ENCODE peak calls at places on chromosomes 3 and 15, in four cellular contexts. B is IMR-90; J is CD4-positive, CD25-positive, alpha-beta regulatory T cell; H is testis. T is an unnamed sample.

GRCh38 chr3:127629462-127630403 is 748 bp downstream of the PODXL2 start:
- DNase-seq in B (no peak), J (peak; percentile 41), H (no peak), T (peak; percentile 34)

GRCh38 chr3:129794319-129795201 is 99.0 kb downstream of the TMCC1 start:
- DNase-seq in B (no peak), J (no peak), H (peak; percentile 31), T (peak; percentile 39)

GRCh38 chr3:32176989-32177701 is 61.3 kb upstream of the CMTM8 start:
- DNase-seq in B (peak; percentile 37), J (peak; percentile 74), H (peak; percentile 62), T (no peak)

GRCh38 chr3:25856902-25857518 is 67.1 kb downstream of the OXSM start:
- DNase-seq in B (peak; percentile 67), J (peak; percentile 49), H (no peak), T (no peak)

GRCh38 chr3:96071107-96071506 is 743.3 kb upstream of the EPHA6 start:
- DNase-seq in B (no peak), J (no peak), H (no peak), T (no peak)

GRCh38 chr3:12994357-12994606 is 78.9 kb downstream of the IQSEC1 start:
- DNase-seq in B (no peak), J (no peak), H (peak; percentile 57), T (peak; percentile 87)

GRCh38 chr3:124997303-124998246 is 58.2 kb downstream of the HEG1 start:
- DNase-seq in B (no peak), J (no peak), H (no peak), T (peak; percentile 31)

GRCh38 chr3:64756587-64756986 is 68.8 kb upstream of the ADAMTS9 start:
- DNase-seq in B (no peak), J (no peak), H (no peak), T (no peak)

GRCh38 chr3:159586587-159587202 is 401.9 kb upstream of the IL12A start:
- DNase-seq in B (peak; percentile 63), J (no peak), H (peak; percentile 37), T (peak; percentile 40)

GRCh38 chr3:98514948-98515347 is 7.8 kb downstream of the CLDND1 start:
- DNase-seq in B (no peak), J (no peak), H (no peak), T (no peak)

GRCh38 chr3:39519076-39519475 is 51.6 kb downstream of the MOBP start:
- DNase-seq in B (no peak), J (no peak), H (no peak), T (no peak)

GRCh38 chr15:27043770-27044169 is 72.8 kb downstream of the GABRG3 start:
- DNase-seq in B (no peak), J (no peak), H (no peak), T (no peak)

GRCh38 chr15:69289312-69290146 is 9.2 kb upstream of the PAQR5 start:
- DNase-seq in B (peak; percentile 23), J (no peak), H (no peak), T (no peak)

GRCh38 chr3:76051145-76051544 is 265.8 kb upstream of the ZNF717 start:
- DNase-seq in B (no peak), J (no peak), H (no peak), T (no peak)

GRCh38 chr15:100383302-100384107 is 41.7 kb upstream of the ADAMTS17 start:
- DNase-seq in B (no peak), J (peak; percentile 26), H (peak; percentile 52), T (no peak)

GRCh38 chr3:117892991-117893390 is 1141.7 kb downstream of the IGSF11 start:
- DNase-seq in B (no peak), J (no peak), H (no peak), T (no peak)

GRCh38 chr3:149596136-149596770 is 61.6 kb downstream of the WWTR1 start:
- DNase-seq in B (peak; percentile 54), J (no peak), H (no peak), T (no peak)

GRCh38 chr3:149603126-149604074 is 54.4 kb downstream of the WWTR1 start:
- DNase-seq in B (peak; percentile 82), J (no peak), H (no peak), T (no peak)

GRCh38 chr3:149604125-149604851 is 53.5 kb downstream of the WWTR1 start:
- DNase-seq in B (peak; percentile 44), J (no peak), H (no peak), T (no peak)

GRCh38 chr3:149600619-149601018 is 57.2 kb downstream of the WWTR1 start:
- DNase-seq in B (no peak), J (no peak), H (no peak), T (no peak)

GRCh38 chr3:149599236-149599635 is 58.6 kb downstream of the WWTR1 start:
- DNase-seq in B (no peak), J (no peak), H (peak; percentile 41), T (peak; percentile 67)
- H3K27ac ChIP-seq in B (no peak overlapping the region), J (no peak overlapping the region), H (no peak overlapping the region), T (no peak overlapping the region)

DNA sequence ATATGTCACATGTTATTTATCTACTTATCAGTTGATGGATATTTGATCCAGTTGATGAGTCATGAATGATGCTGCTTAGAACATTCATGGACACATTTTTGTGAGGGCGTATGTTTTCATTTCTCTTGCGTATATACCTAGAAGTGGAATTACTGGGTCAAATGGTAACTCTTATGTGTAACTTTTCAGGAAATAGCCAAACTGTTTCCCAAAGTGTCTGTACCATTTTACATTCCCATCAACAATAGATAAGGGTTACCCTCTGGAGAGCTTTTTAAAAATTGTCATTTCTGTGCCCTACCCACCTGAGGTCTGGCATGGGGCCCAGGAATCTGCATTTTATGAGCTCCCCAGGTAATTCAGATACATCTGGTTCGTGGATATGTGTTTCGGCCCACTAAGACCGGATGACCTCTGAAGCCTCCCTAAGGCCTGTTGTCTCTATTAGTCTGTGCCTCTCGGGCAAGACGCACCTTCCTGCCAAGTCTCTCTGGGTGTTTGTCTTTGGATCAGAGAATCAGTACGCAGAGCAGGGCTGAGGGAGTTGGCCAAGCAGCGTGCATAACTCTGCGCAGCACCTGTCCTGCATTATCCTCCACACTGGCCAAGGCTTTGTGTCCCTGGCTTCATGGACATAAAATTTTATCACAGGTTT is 180.9 kb downstream of the THSD4 start:
- DNase-seq in B (peak; percentile 96), J (no peak), H (no peak), T (no peak)
- H3K27ac ChIP-seq in B (peak overlapping the region; percentile 86), J (no peak overlapping the region), H (no peak overlapping the region), T (no peak overlapping the region)

GRCh38 chr3:46927718-46928073 is 48.8 kb downstream of the CCDC12 start:
- DNase-seq in B (no peak), J (no peak), H (no peak), T (no peak)
- H3K27ac ChIP-seq in B (no peak overlapping the region), J (no peak overlapping the region), H (no peak overlapping the region), T (peak overlapping the region; percentile 42)

GRCh38 chr15:96031426-96031825 is 299.1 kb upstream of the NR2F2 start:
- DNase-seq in B (no peak), J (no peak), H (no peak), T (no peak)
- H3K27ac ChIP-seq in B (no peak overlapping the region), J (no peak overlapping the region), H (no peak overlapping the region), T (no peak overlapping the region)

T was measured in right cardiac atrium.